ENCODE peak calls at places on chromosome 19, in eight cellular contexts. One of them, this sample, is unnamed.

GRCh38 chr19:50263176-50263575 is 59.8 kb downstream of the MYH14 start:
- DNase-seq in BJ: no peak
- DNase-seq in fibroblast of mammary gland: no peak
- DNase-seq in D341Med: no peak
- DNase-seq in psoas muscle: no peak
- DNase-seq in stimulated activated naive CD4-positive, alpha-beta T cell treated with Interleukin-2 at 50 U/mL for 16 hours: no peak
- DNase-seq in T-helper 2 cell: no peak
- DNase-seq in activated T-cell treated with anti-CD3 and anti-CD28 coated beads, Interleukin-2, amount 50 U/mL, for 1 hour: no peak
- DNase-seq in this sample: no peak

GRCh38 chr19:45068041-45068440 is 8.2 kb downstream of the ZNF296 start:
- DNase-seq in stimulated activated naive CD4-positive, alpha-beta T cell treated with Interleukin-2 at 50 U/mL for 16 hours: no peak
- DNase-seq in psoas muscle: no peak
- DNase-seq in fibroblast of mammary gland: no peak
- DNase-seq in T-helper 2 cell: no peak
- DNase-seq in D341Med: no peak
- DNase-seq in activated T-cell treated with anti-CD3 and anti-CD28 coated beads, Interleukin-2, amount 50 U/mL, for 1 hour: no peak
- DNase-seq in BJ: no peak
- DNase-seq in this sample: no peak

GRCh38 chr19:1235625-1236538 is 1.9 kb downstream of the CBARP start:
- DNase-seq in psoas muscle: no peak
- DNase-seq in activated T-cell treated with anti-CD3 and anti-CD28 coated beads, Interleukin-2, amount 50 U/mL, for 1 hour: no peak
- DNase-seq in D341Med: no peak
- DNase-seq in fibroblast of mammary gland: peak; percentile 44
- DNase-seq in T-helper 2 cell: no peak
- DNase-seq in stimulated activated naive CD4-positive, alpha-beta T cell treated with Interleukin-2 at 50 U/mL for 16 hours: no peak
- DNase-seq in BJ: no peak
- DNase-seq in this sample: no peak

GRCh38 chr19:7902796-7903243 is 857 bp upstream of the MAP2K7 start:
- DNase-seq in psoas muscle: no peak
- DNase-seq in stimulated activated naive CD4-positive, alpha-beta T cell treated with Interleukin-2 at 50 U/mL for 16 hours: no peak
- DNase-seq in BJ: no peak
- DNase-seq in fibroblast of mammary gland: no peak
- DNase-seq in T-helper 2 cell: no peak
- DNase-seq in D341Med: no peak
- DNase-seq in activated T-cell treated with anti-CD3 and anti-CD28 coated beads, Interleukin-2, amount 50 U/mL, for 1 hour: no peak
- DNase-seq in this sample: peak; percentile 51

GRCh38 chr19:10013316-10013715 is at the start of gene RDH8:
- DNase-seq in psoas muscle: no peak
- DNase-seq in stimulated activated naive CD4-positive, alpha-beta T cell treated with Interleukin-2 at 50 U/mL for 16 hours: no peak
- DNase-seq in BJ: no peak
- DNase-seq in fibroblast of mammary gland: no peak
- DNase-seq in D341Med: peak; percentile 38
- DNase-seq in T-helper 2 cell: no peak
- DNase-seq in activated T-cell treated with anti-CD3 and anti-CD28 coated beads, Interleukin-2, amount 50 U/mL, for 1 hour: no peak
- DNase-seq in this sample: no peak

GRCh38 chr19:45079063-45079910 is at the start of gene GEMIN7:
- DNase-seq in T-helper 2 cell: peak; percentile 67
- DNase-seq in D341Med: peak; percentile 92
- DNase-seq in BJ: no peak
- DNase-seq in fibroblast of mammary gland: peak; percentile 57
- DNase-seq in stimulated activated naive CD4-positive, alpha-beta T cell treated with Interleukin-2 at 50 U/mL for 16 hours: peak; percentile 77
- DNase-seq in psoas muscle: peak; percentile 89
- DNase-seq in activated T-cell treated with anti-CD3 and anti-CD28 coated beads, Interleukin-2, amount 50 U/mL, for 1 hour: peak; percentile 86
- DNase-seq in this sample: peak; percentile 71

GRCh38 chr19:728011-728410 is 19.3 kb downstream of the PALM start:
- DNase-seq in BJ: no peak
- DNase-seq in T-helper 2 cell: no peak
- DNase-seq in fibroblast of mammary gland: no peak
- DNase-seq in psoas muscle: peak; percentile 91
- DNase-seq in stimulated activated naive CD4-positive, alpha-beta T cell treated with Interleukin-2 at 50 U/mL for 16 hours: no peak
- DNase-seq in D341Med: peak; percentile 58
- DNase-seq in activated T-cell treated with anti-CD3 and anti-CD28 coated beads, Interleukin-2, amount 50 U/mL, for 1 hour: no peak
- DNase-seq in this sample: no peak

GRCh38 chr19:31351212-31352193 is 2.3 kb upstream of the TSHZ3 start:
- DNase-seq in fibroblast of mammary gland: peak; percentile 75
- DNase-seq in psoas muscle: no peak
- DNase-seq in T-helper 2 cell: no peak
- DNase-seq in activated T-cell treated with anti-CD3 and anti-CD28 coated beads, Interleukin-2, amount 50 U/mL, for 1 hour: peak; percentile 35
- DNase-seq in stimulated activated naive CD4-positive, alpha-beta T cell treated with Interleukin-2 at 50 U/mL for 16 hours: no peak
- DNase-seq in D341Med: peak; percentile 66
- DNase-seq in BJ: no peak
- DNase-seq in this sample: no peak

GRCh38 chr19:4980838-4981680 is 12.1 kb downstream of the KDM4B start:
- DNase-seq in psoas muscle: peak; percentile 50
- DNase-seq in BJ: no peak
- DNase-seq in D341Med: no peak
- DNase-seq in T-helper 2 cell: no peak
- DNase-seq in activated T-cell treated with anti-CD3 and anti-CD28 coated beads, Interleukin-2, amount 50 U/mL, for 1 hour: no peak
- DNase-seq in fibroblast of mammary gland: no peak
- DNase-seq in stimulated activated naive CD4-positive, alpha-beta T cell treated with Interleukin-2 at 50 U/mL for 16 hours: no peak
- DNase-seq in this sample: no peak

GRCh38 chr19:35618857-35619256 is 6.3 kb downstream of the HAUS5 start:
- DNase-seq in stimulated activated naive CD4-positive, alpha-beta T cell treated with Interleukin-2 at 50 U/mL for 16 hours: no peak
- DNase-seq in BJ: no peak
- DNase-seq in D341Med: no peak
- DNase-seq in psoas muscle: no peak
- DNase-seq in T-helper 2 cell: no peak
- DNase-seq in fibroblast of mammary gland: no peak
- DNase-seq in activated T-cell treated with anti-CD3 and anti-CD28 coated beads, Interleukin-2, amount 50 U/mL, for 1 hour: no peak
- DNase-seq in this sample: no peak

GRCh38 chr19:40771101-40771539 is 4.2 kb upstream of the MIA start:
- DNase-seq in stimulated activated naive CD4-positive, alpha-beta T cell treated with Interleukin-2 at 50 U/mL for 16 hours: no peak
- DNase-seq in psoas muscle: no peak
- DNase-seq in activated T-cell treated with anti-CD3 and anti-CD28 coated beads, Interleukin-2, amount 50 U/mL, for 1 hour: no peak
- DNase-seq in fibroblast of mammary gland: peak; percentile 27
- DNase-seq in T-helper 2 cell: no peak
- DNase-seq in D341Med: no peak
- DNase-seq in BJ: no peak
- DNase-seq in this sample: no peak

GRCh38 chr19:57165846-57166245 is 1.4 kb downstream of the DUXA start:
- DNase-seq in BJ: no peak
- DNase-seq in T-helper 2 cell: no peak
- DNase-seq in D341Med: no peak
- DNase-seq in stimulated activated naive CD4-positive, alpha-beta T cell treated with Interleukin-2 at 50 U/mL for 16 hours: no peak
- DNase-seq in fibroblast of mammary gland: no peak
- DNase-seq in activated T-cell treated with anti-CD3 and anti-CD28 coated beads, Interleukin-2, amount 50 U/mL, for 1 hour: no peak
- DNase-seq in psoas muscle: no peak
- DNase-seq in this sample: no peak

GRCh38 chr19:39996218-39996810 is 546 bp upstream of the ZNF546 start:
- DNase-seq in stimulated activated naive CD4-positive, alpha-beta T cell treated with Interleukin-2 at 50 U/mL for 16 hours: peak; percentile 54
- DNase-seq in BJ: peak; percentile 14
- DNase-seq in psoas muscle: no peak
- DNase-seq in D341Med: peak; percentile 66
- DNase-seq in fibroblast of mammary gland: peak; percentile 78
- DNase-seq in T-helper 2 cell: peak; percentile 4
- DNase-seq in activated T-cell treated with anti-CD3 and anti-CD28 coated beads, Interleukin-2, amount 50 U/mL, for 1 hour: no peak
- DNase-seq in this sample: no peak

GRCh38 chr19:45291834-45292233 is 30.8 kb downstream of the CKM start:
- DNase-seq in T-helper 2 cell: no peak
- DNase-seq in BJ: no peak
- DNase-seq in activated T-cell treated with anti-CD3 and anti-CD28 coated beads, Interleukin-2, amount 50 U/mL, for 1 hour: no peak
- DNase-seq in stimulated activated naive CD4-positive, alpha-beta T cell treated with Interleukin-2 at 50 U/mL for 16 hours: no peak
- DNase-seq in fibroblast of mammary gland: no peak
- DNase-seq in D341Med: no peak
- DNase-seq in psoas muscle: no peak
- DNase-seq in this sample: no peak

GRCh38 chr19:45171211-45171623 is 6.8 kb downstream of the TRAPPC6A start:
- DNase-seq in fibroblast of mammary gland: no peak
- DNase-seq in D341Med: no peak
- DNase-seq in BJ: no peak
- DNase-seq in psoas muscle: no peak
- DNase-seq in stimulated activated naive CD4-positive, alpha-beta T cell treated with Interleukin-2 at 50 U/mL for 16 hours: peak; percentile 25
- DNase-seq in activated T-cell treated with anti-CD3 and anti-CD28 coated beads, Interleukin-2, amount 50 U/mL, for 1 hour: peak; percentile 55
- DNase-seq in T-helper 2 cell: peak; percentile 39
- DNase-seq in this sample: no peak

GRCh38 chr19:991174-991931 is 7.2 kb downstream of the WDR18 start:
- DNase-seq in activated T-cell treated with anti-CD3 and anti-CD28 coated beads, Interleukin-2, amount 50 U/mL, for 1 hour: peak; percentile 73
- DNase-seq in BJ: no peak
- DNase-seq in fibroblast of mammary gland: peak; percentile 54
- DNase-seq in psoas muscle: peak; percentile 87
- DNase-seq in T-helper 2 cell: peak; percentile 67
- DNase-seq in stimulated activated naive CD4-positive, alpha-beta T cell treated with Interleukin-2 at 50 U/mL for 16 hours: peak; percentile 53
- DNase-seq in D341Med: peak; percentile 76
- DNase-seq in this sample: no peak